ENCODE peak calls at places on chromosomes 16 and 17, in ten cellular contexts. W is effector CD4-positive, alpha-beta T cell; C is fibroblast of the conjunctiva; N is GM19239; I is skeletal muscle cell; H is AML-193; X is GM23338; F is activated CD4-positive, CD25-positive, alpha-beta regulatory T cell; O is GM12878; Y is hepatic stellate cell. V is an unnamed sample.

GRCh38 chr17:80394629-80395216 is 20.2 kb upstream of the ENDOV start:
- DNase-seq in I (no peak), H (no peak), W (no peak), Y (no peak), X (no peak), C (no peak), O (no peak), F (no peak), N (no peak), V (no peak)

GRCh38 chr16:89534147-89534788 is 26.1 kb downstream of the SPG7 start:
- DNase-seq in I (peak), Y (no peak), F (no peak), W (no peak), X (no peak), H (peak), N (no peak), C (peak), O (no peak), V (no peak)

GRCh38 chr16:71467810-71468209 is 5.8 kb upstream of the ZNF23 start:
- DNase-seq in I (no peak), F (peak), Y (peak), W (peak), C (no peak), O (no peak), H (peak), X (peak), N (no peak), V (no peak)

GRCh38 chr17:4734857-4735475 is 3.7 kb downstream of the MED11 start:
- DNase-seq in W (no peak), Y (no peak), X (no peak), I (no peak), H (no peak), O (no peak), N (no peak), F (no peak), C (no peak), V (no peak)

GRCh38 chr17:31877911-31878702 is 19.1 kb upstream of the COPRS start:
- DNase-seq in Y (no peak), O (no peak), H (no peak), W (no peak), N (no peak), X (no peak), C (peak), I (no peak), F (no peak), V (no peak)

GRCh38 chr17:17180141-17180603 is 26.0 kb downstream of the PLD6 start:
- DNase-seq in F (no peak), O (no peak), N (no peak), C (no peak), X (no peak), I (no peak), Y (no peak), W (no peak), H (no peak), V (no peak)

GRCh38 chr16:21598676-21599157 is 660 bp upstream of the METTL9 start:
- DNase-seq in F (no peak), O (no peak), X (peak), I (no peak), H (no peak), W (no peak), C (no peak), Y (no peak), N (no peak), V (no peak)

GRCh38 chr17:19378416-19379293 is at the start of gene MAPK7:
- DNase-seq in W (no peak), F (no peak), H (no peak), I (no peak), X (peak), Y (no peak), O (no peak), C (no peak), N (no peak), V (no peak)

GRCh38 chr16:10601444-10602401 is 21.3 kb upstream of the EMP2 start:
- DNase-seq in W (no peak), F (no peak), Y (no peak), X (peak), O (no peak), H (no peak), N (no peak), I (no peak), C (no peak), V (no peak)

GRCh38 chr17:49696233-49696761 is 11.5 kb downstream of the SLC35B1 start:
- DNase-seq in F (no peak), H (peak), O (peak), N (no peak), C (no peak), X (no peak), W (peak), I (no peak), Y (no peak), V (no peak)

GRCh38 chr16:919658-920631 is 50.8 kb downstream of the LMF1 start:
- DNase-seq in F (no peak), X (no peak), I (peak), W (no peak), O (no peak), N (no peak), C (no peak), H (no peak), Y (peak), V (no peak)

GRCh38 chr16:10609410-10609774 is 29.0 kb upstream of the EMP2 start:
- DNase-seq in F (no peak), Y (peak), H (no peak), X (no peak), W (no peak), C (peak), N (no peak), O (no peak), I (peak), V (no peak)

GRCh38 chr17:6843241-6843890 is 11.8 kb upstream of the TEKT1 start:
- DNase-seq in H (peak), X (peak), C (peak), N (peak), F (no peak), O (no peak), I (peak), Y (peak), W (no peak), V (peak)

GRCh38 chr17:70552230-70552981 is 383.1 kb downstream of the KCNJ2 start:
- DNase-seq in X (peak), Y (peak), N (peak), W (no peak), H (peak), O (peak), C (peak), F (no peak), I (peak), V (no peak)

GRCh38 chr17:38706625-38707298 is 1.7 kb downstream of the MLLT6 start:
- DNase-seq in W (peak), C (no peak), O (no peak), F (no peak), I (no peak), N (no peak), H (no peak), Y (peak), X (no peak), V (no peak)

GRCh38 chr16:34802848-34803599 is 1343.6 kb downstream of the TP53TG3F start:
- DNase-seq in I (no peak), F (no peak), W (no peak), C (no peak), H (no peak), Y (no peak), X (no peak), O (no peak), N (no peak), V (no peak)

GRCh38 chr17:16464001-16464640 is 27.9 kb downstream of the LRRC75A start:
- DNase-seq in F (no peak), N (no peak), C (no peak), O (no peak), X (no peak), I (no peak), Y (no peak), W (no peak), H (no peak), V (no peak)

GRCh38 chr16:15572329-15573001 is 70.5 kb downstream of the MARF1 start:
- DNase-seq in O (no peak), C (peak), X (no peak), H (no peak), W (no peak), I (peak), N (no peak), Y (no peak), F (no peak), V (no peak)

GRCh38 chr17:41049110-41049509 is 2.0 kb upstream of the KRTAP2-1 start:
- DNase-seq in N (no peak), I (no peak), Y (peak), H (no peak), C (no peak), X (no peak), O (no peak), F (no peak), W (no peak), V (no peak)

GRCh38 chr17:46889992-46890564 is 32.9 kb upstream of the GOSR2 start:
- DNase-seq in O (no peak), I (no peak), F (no peak), C (no peak), H (no peak), W (no peak), Y (no peak), N (no peak), X (no peak), V (no peak)

V was measured in NCI-H1930.